ENCODE peak calls at places on chromosomes 3 and 15, in seven cellular contexts. U, F, Y, I, A, M and P are unnamed samples.

GRCh38 chr3:105979961-105980360 is 111.1 kb upstream of the CBLB start:
- DNase-seq in F (no peak), M (no peak), I (no peak), Y (no peak), A (no peak), U (peak), P (peak)

GRCh38 chr3:31823184-31823583 is 157.9 kb downstream of the OSBPL10 start:
- DNase-seq in Y (no peak), M (no peak), U (no peak), I (no peak), F (no peak), A (no peak), P (peak)

GRCh38 chr3:69767571-69767970 is 28.3 kb downstream of the MITF start:
- DNase-seq in M (no peak), I (no peak), F (no peak), A (no peak), Y (no peak), U (no peak), P (no peak)

GRCh38 chr15:78087944-78088772 is 4.2 kb upstream of the SH2D7 start:
- DNase-seq in A (no peak), M (no peak), I (no peak), U (peak), F (no peak), Y (peak), P (peak)

GRCh38 chr3:8610961-8611360 is 33.6 kb downstream of the SSUH2 start:
- DNase-seq in I (no peak), M (no peak), A (no peak), Y (no peak), U (no peak), F (no peak), P (no peak)

GRCh38 chr3:129758921-129759320 is 134.6 kb downstream of the TMCC1 start:
- DNase-seq in A (no peak), M (no peak), Y (peak), I (no peak), U (no peak), F (no peak), P (no peak)

GRCh38 chr15:38440353-38441129 is 13.4 kb upstream of the FAM98B start:
- DNase-seq in M (peak), A (peak), U (peak), I (peak), F (peak), Y (peak), P (peak)

GRCh38 chr3:37116998-37117397 is 57.4 kb downstream of the LRRFIP2 start:
- DNase-seq in Y (no peak), M (no peak), I (no peak), U (no peak), A (no peak), F (no peak), P (no peak)

GRCh38 chr3:59535791-59536221 is 486.0 kb upstream of the CFAP20DC start:
- DNase-seq in I (no peak), M (no peak), F (no peak), A (no peak), Y (peak), U (peak), P (no peak)

GRCh38 chr3:177598110-177598833 is 401.0 kb upstream of the TBL1XR1 start:
- DNase-seq in A (no peak), U (no peak), Y (no peak), I (no peak), M (no peak), F (no peak), P (no peak)

GRCh38 chr3:163056874-163057497 is 1560.4 kb downstream of the OTOL1 start:
- DNase-seq in I (peak), A (peak), Y (peak), F (peak), U (peak), M (peak), P (peak)

GRCh38 chr3:191280111-191280510 is 49.1 kb upstream of the CCDC50 start:
- DNase-seq in F (no peak), A (no peak), M (no peak), U (no peak), I (no peak), Y (no peak), P (no peak)

GRCh38 chr15:96398769-96399168 is 68.3 kb downstream of the NR2F2 start:
- DNase-seq in F (no peak), Y (no peak), I (no peak), M (no peak), A (no peak), U (no peak), P (no peak)

GRCh38 chr15:65773386-65774111 is 18.5 kb downstream of the DENND4A start:
- DNase-seq in I (no peak), F (no peak), U (no peak), Y (no peak), A (no peak), M (no peak), P (no peak)

GRCh38 chr15:72800819-72801481 is 17.4 kb upstream of the ADPGK start:
- DNase-seq in I (no peak), A (peak), F (no peak), M (no peak), U (peak), Y (peak), P (no peak)

GRCh38 chr15:69044899-69045298 is 30.4 kb downstream of the NOX5 start:
- DNase-seq in I (no peak), M (no peak), Y (peak), U (peak), A (peak), F (peak), P (peak)

GRCh38 chr3:183427206-183428139 is 946 bp downstream of the MCF2L2 start:
- DNase-seq in Y (no peak), F (no peak), U (no peak), I (no peak), A (peak), M (peak), P (no peak)

GRCh38 chr3:7382293-7383033 is 521.5 kb downstream of the GRM7 start:
- DNase-seq in A (no peak), Y (peak), I (no peak), M (no peak), F (no peak), U (no peak), P (no peak)

GRCh38 chr3:124283644-124284008 is 291.7 kb upstream of the ROPN1 start:
- DNase-seq in F (no peak), Y (no peak), U (no peak), I (no peak), A (no peak), M (no peak), P (no peak)

GRCh38 chr3:124292329-124292728 is 300.4 kb upstream of the ROPN1 start:
- DNase-seq in M (no peak), I (no peak), Y (no peak), F (no peak), A (no peak), U (no peak), P (no peak)

GRCh38 chr3:124291008-124291407 is 299.1 kb upstream of the ROPN1 start:
- DNase-seq in A (no peak), I (no peak), U (no peak), F (no peak), M (no peak), Y (no peak), P (no peak)

GRCh38 chr3:124282751-124283643 is 291.1 kb upstream of the ROPN1 start:
- DNase-seq in M (no peak), I (no peak), F (no peak), U (peak), A (peak), Y (no peak), P (peak)

DNA sequence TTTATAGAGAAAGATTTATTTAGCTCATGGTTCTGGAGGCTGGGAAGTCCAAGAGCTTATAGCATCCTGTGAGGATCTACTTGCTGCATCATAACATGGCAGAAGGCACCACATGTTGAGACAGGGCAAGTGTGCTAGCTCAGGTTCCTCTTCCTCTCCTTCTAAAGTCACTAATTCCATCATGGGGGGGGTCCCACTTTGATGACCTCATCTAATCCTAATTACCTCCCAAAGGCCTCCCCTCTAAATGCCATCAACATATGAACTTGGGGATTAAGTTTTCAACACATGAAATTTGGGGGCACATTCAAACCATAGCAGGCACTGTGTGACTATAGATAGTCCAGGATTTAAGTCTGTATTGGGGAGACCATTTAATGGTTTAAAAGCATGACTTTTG is 297.1 kb upstream of the ROPN1 start:
- DNase-seq in A (no peak), M (no peak), Y (no peak), I (no peak), U (no peak), F (no peak), P (no peak)
- H3K23ac ChIP-seq in A (no peak), M (no peak), Y (no peak), I (no peak), U (no peak), F (no peak), P (no peak)

GRCh38 chr3:78066287-78066686 is 1026.4 kb downstream of the ROBO2 start:
- DNase-seq in U (no peak), M (no peak), Y (no peak), F (no peak), A (no peak), I (no peak), P (no peak)
- H3K23ac ChIP-seq in U (no peak), M (no peak), Y (no peak), F (no peak), A (no peak), I (no peak), P (no peak)

GRCh38 chr15:74010929-74011540 is 16.5 kb downstream of the PML start:
- DNase-seq in U (no peak), A (no peak), I (no peak), Y (peak), M (no peak), F (no peak), P (no peak)

GRCh38 chr15:74008901-74009300 is 14.4 kb downstream of the PML start:
- DNase-seq in U (no peak), M (no peak), A (no peak), Y (no peak), F (no peak), I (no peak), P (no peak)

GRCh38 chr15:74007820-74008371 is 13.4 kb downstream of the PML start:
- DNase-seq in I (no peak), M (no peak), F (no peak), A (no peak), Y (no peak), U (no peak), P (no peak)

GRCh38 chr15:74011610-74012009 is 17.1 kb downstream of the PML start:
- DNase-seq in A (no peak), Y (peak), U (peak), M (no peak), F (no peak), I (no peak), P (no peak)

DNA sequence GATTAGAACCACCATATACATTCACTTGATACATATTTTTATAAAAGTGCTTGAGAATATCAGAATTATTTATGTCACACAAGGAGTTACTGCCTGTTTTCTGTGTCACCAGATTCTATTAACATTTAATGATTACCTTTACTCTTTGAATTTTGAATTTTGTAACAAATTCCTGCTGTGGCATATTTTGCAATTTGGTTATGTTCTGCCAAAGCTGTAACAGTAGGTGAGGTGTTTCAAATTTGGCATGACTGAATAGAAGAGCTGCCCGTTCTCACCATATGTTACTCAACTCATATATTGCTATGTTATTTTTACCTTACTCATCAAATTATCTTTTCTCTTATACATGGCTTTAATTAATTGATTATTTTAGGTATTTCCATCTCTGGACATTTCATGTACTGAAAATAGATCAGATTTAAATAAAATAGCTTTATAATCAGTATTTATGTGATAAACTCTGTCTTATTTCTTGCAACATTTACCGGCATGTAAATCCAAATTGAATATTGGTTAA is 18.9 kb downstream of the PML start:
- DNase-seq in A (no peak), I (no peak), M (no peak), F (no peak), Y (no peak), U (no peak), P (no peak)
- H3K23ac ChIP-seq in A (no peak), I (no peak), M (no peak), F (no peak), Y (no peak), U (no peak), P (no peak)

GRCh38 chr3:156983559-156983958 is 157.4 kb downstream of the LEKR1 start:
- DNase-seq in M (peak), A (peak), U (no peak), F (no peak), I (no peak), Y (no peak), P (no peak)
- H3K23ac ChIP-seq in M (no peak), A (no peak), U (no peak), F (no peak), I (no peak), Y (no peak), P (peak)

GRCh38 chr3:111768076-111768475 is 91.0 kb upstream of the PHLDB2 start:
- DNase-seq in U (no peak), Y (no peak), I (no peak), F (no peak), M (no peak), A (no peak), P (no peak)

GRCh38 chr3:111769965-111770364 is 89.1 kb upstream of the PHLDB2 start:
- DNase-seq in I (no peak), A (no peak), Y (no peak), U (no peak), M (no peak), F (no peak), P (no peak)

GRCh38 chr3:111768571-111769100 is 90.4 kb upstream of the PHLDB2 start:
- DNase-seq in U (peak), F (no peak), I (no peak), Y (peak), M (no peak), A (no peak), P (no peak)

GRCh38 chr3:111765136-111765535 is 93.9 kb upstream of the PHLDB2 start:
- DNase-seq in I (no peak), Y (peak), A (no peak), F (no peak), U (no peak), M (no peak), P (no peak)

DNA sequence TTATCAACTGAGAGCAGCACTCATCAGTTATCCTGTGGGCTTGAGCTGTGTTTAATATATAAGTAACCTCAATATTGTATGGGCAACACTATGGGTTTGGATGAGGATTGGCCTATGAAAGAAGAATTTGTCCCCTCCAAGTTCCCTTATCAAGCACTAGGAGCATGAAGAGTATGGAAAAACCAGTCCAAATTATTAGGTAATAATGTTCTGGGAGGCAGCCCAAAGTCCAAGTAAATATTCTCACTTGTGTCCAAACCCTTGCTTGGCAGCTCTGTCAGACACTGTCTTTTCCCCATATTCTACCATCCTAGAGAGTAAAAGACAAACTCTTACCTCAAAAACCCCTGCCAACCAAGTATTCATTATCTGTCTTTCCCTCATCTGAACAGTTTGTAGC is 90.0 kb upstream of the PHLDB2 start:
- DNase-seq in Y (no peak), M (no peak), I (no peak), F (no peak), U (no peak), A (no peak), P (no peak)
- H3K23ac ChIP-seq in Y (no peak), M (no peak), I (no peak), F (no peak), U (peak), A (no peak), P (no peak)

DNA sequence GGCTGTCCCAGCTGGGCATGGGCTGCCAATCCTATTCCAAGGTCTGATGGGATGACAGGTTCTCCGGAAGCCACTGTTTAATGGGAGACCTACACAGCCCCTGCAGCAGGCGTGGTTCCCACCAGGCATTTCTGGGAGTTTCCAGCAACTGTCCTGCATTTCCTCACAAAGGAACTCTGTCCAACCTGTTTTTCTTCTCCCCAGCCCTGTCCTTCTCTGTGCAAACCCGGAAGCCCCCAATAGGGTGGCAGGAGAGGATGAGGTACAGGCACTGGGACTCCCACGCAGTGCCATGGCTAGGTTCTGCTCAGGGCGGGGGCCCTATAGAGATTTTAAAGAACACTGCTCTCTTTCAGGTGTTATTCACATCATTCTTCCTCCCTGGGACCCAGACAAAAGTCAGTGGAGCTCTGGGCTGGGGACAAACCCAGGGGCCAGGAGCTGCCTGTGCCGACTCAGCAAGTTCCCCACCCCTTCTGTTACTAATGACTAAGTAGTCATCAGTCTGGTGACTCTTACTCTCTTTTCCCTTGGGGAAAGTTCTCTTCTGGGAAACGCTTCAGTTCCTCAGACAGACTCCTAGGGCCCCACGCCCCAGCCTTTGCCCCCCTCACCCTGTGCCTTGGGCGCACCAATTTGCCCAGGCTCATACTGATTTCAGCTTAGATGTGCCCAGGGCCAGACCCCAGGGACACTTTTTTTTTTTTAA is 97.7 kb downstream of the CD47 start:
- DNase-seq in F (no peak), Y (peak), M (no peak), A (no peak), U (peak), I (no peak), P (peak)
- H3K23ac ChIP-seq in F (no peak), Y (no peak), M (no peak), A (no peak), U (no peak), I (no peak), P (no peak)

GRCh38 chr3:15436246-15436645 is 8.8 kb downstream of the EAF1 start:
- DNase-seq in U (no peak), I (no peak), Y (no peak), M (no peak), A (no peak), F (no peak), P (no peak)
- H3K23ac ChIP-seq in U (no peak), I (no peak), Y (no peak), M (no peak), A (no peak), F (no peak), P (no peak)

DNA sequence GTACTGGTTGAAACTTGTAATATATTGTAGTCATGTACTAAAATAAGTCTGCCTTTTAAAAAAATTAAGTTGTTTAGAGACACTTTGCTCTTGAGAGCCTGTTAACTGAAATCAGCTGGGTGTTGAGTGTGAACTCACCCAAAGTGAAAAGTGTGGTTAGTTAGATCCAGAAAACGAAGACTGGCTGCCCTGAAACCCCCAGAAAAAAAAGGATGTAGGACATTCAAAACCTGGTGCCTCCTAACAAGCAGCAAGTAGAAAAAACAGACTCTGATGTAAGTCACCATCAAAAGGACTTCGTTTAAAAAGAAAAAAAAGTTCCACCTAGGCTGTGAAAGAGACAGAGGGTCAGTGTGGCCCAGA is 40.8 kb downstream of the UMPS start:
- DNase-seq in A (no peak), U (no peak), Y (no peak), I (no peak), F (no peak), M (no peak), P (no peak)
- H3K23ac ChIP-seq in A (no peak), U (peak), Y (no peak), I (no peak), F (no peak), M (no peak), P (no peak)